ENCODE peak calls at places on chromosomes 7 and 10, in four cellular contexts. Z is fibroblast of lung, P is colonic mucosa, Q is suprapubic skin. V is an unnamed sample.

GRCh38 chr7:66043681-66044497 is 31.7 kb upstream of the ASL start:
- DNase-seq in Q (no peak), P (peak), Z (peak), V (peak)

GRCh38 chr7:44224216-44224950 is 23.6 kb downstream of the YKT6 start:
- DNase-seq in Z (no peak), P (no peak), Q (no peak), V (no peak)

GRCh38 chr10:11499425-11500071 is 111.9 kb downstream of the USP6NL start:
- DNase-seq in Q (no peak), P (no peak), Z (no peak), V (no peak)

GRCh38 chr7:5492249-5493020 is 68.8 kb upstream of the TNRC18 start:
- DNase-seq in Z (no peak), Q (no peak), P (no peak), V (no peak)

GRCh38 chr7:155173905-155174304 is 103.8 kb downstream of the HTR5A start:
- DNase-seq in P (no peak), Z (no peak), Q (no peak), V (no peak)

GRCh38 chr7:101943889-101944605 is 126.6 kb downstream of the CUX1 start:
- DNase-seq in Z (no peak), Q (no peak), P (no peak), V (no peak)

GRCh38 chr10:59337254-59337653 is 25.1 kb downstream of the FAM13C start:
- DNase-seq in Q (no peak), Z (peak), P (peak), V (no peak)

GRCh38 chr7:100865971-100866720 is 1.0 kb upstream of the TRIP6 start:
- DNase-seq in P (peak), Z (peak), Q (peak), V (no peak)

GRCh38 chr7:50860598-50860997 is 77.9 kb upstream of the GRB10 start:
- DNase-seq in Q (no peak), P (no peak), Z (no peak), V (no peak)

GRCh38 chr10:12479437-12479844 is 130.1 kb downstream of the CAMK1D start:
- DNase-seq in P (peak), Z (no peak), Q (no peak), V (no peak)

GRCh38 chr7:74233655-74234280 is 20.4 kb downstream of the RFC2 start:
- DNase-seq in Z (peak), P (no peak), Q (no peak), V (no peak)

GRCh38 chr7:25698709-25699108 is 453.3 kb upstream of the NFE2L3 start:
- DNase-seq in P (no peak), Q (no peak), Z (no peak), V (no peak)

GRCh38 chr7:138981332-138982203 is at the start of gene KIAA1549:
- DNase-seq in P (peak), Q (no peak), Z (peak), V (peak)
- TF ChIP-seq CTCF in P (no peak), Q (no peak), Z (no peak), V (no peak)

GRCh38 chr10:61170594-61170993 is 226.6 kb upstream of the RHOBTB1 start:
- DNase-seq in P (no peak), Z (no peak), Q (no peak), V (no peak)

GRCh38 chr10:61166065-61166464 is 222.1 kb upstream of the RHOBTB1 start:
- DNase-seq in Q (no peak), P (no peak), Z (no peak), V (no peak)

GRCh38 chr10:61166489-61166888 is 222.5 kb upstream of the RHOBTB1 start:
- DNase-seq in P (no peak), Q (no peak), Z (no peak), V (no peak)

GRCh38 chr10:61172182-61172926 is 228.4 kb upstream of the RHOBTB1 start:
- DNase-seq in Z (no peak), Q (no peak), P (no peak), V (no peak)

GRCh38 chr10:61169294-61169693 is 225.3 kb upstream of the RHOBTB1 start:
- DNase-seq in P (no peak), Z (no peak), Q (no peak), V (no peak)
- TF ChIP-seq CTCF in P (no peak), Z (no peak), Q (no peak), V (no peak)

DNA sequence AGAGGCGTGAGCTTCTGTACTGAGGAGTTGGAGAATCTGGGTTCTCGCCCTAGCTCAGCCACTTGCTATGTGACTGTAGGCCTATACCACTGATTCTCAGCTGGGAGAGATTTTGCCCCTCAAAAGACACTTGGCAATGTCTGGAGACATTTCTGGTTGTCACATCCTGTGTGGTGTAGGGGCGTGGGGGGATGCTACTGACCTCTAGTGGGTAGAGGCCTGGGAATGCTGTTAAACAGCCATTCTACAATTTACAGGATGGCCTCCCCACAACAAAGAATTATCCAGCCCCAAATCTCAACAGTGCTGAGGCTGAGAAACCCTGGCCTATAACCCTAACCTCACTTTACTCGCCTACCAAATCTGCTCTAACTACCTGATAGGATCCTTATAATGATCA is 58.8 kb upstream of the GAD2 start:
- DNase-seq in Q (no peak), P (no peak), Z (no peak), V (no peak)
- TF ChIP-seq CTCF in Q (no peak), P (no peak), Z (no peak), V (no peak)

GRCh38 chr10:124448696-124449169 is 1.1 kb downstream of the NKX1-2 start:
- DNase-seq in Z (no peak), Q (no peak), P (no peak), V (peak)
- TF ChIP-seq CTCF in Z (no peak), Q (no peak), P (no peak), V (peak)

GRCh38 chr10:71912431-71912830 is 51.8 kb upstream of the CHST3 start:
- DNase-seq in P (no peak), Z (no peak), Q (no peak), V (no peak)
- TF ChIP-seq CTCF in P (no peak), Z (no peak), Q (no peak), V (no peak)

DNA sequence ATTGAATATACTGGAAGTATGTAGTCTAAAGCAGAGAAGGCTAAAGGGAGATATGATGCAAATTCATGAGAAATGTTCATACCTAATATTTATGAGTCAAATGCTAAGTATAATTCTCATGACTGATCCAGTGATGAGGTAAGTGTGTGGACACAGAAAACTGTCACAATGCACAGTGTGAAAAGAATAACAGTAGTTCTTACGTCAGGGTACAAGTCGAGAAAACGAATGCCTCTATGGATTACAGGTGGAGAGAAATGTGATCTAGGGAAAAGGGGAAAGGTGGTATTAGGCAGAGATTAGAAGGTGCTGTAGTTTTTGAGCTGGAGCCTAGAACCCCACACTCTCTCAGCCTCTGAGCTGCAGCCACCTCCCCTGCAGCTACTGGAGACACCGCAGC is 542.0 kb downstream of the CNTNAP2 start:
- DNase-seq in Z (no peak), P (no peak), Q (no peak), V (no peak)
- TF ChIP-seq CTCF in Z (no peak), P (no peak), Q (no peak), V (no peak)

GRCh38 chr7:23712368-23713284 is 2.6 kb downstream of the STK31 start:
- DNase-seq in P (no peak), Q (no peak), Z (peak), V (no peak)
- TF ChIP-seq CTCF in P (peak), Q (peak), Z (peak), V (peak)

DNA sequence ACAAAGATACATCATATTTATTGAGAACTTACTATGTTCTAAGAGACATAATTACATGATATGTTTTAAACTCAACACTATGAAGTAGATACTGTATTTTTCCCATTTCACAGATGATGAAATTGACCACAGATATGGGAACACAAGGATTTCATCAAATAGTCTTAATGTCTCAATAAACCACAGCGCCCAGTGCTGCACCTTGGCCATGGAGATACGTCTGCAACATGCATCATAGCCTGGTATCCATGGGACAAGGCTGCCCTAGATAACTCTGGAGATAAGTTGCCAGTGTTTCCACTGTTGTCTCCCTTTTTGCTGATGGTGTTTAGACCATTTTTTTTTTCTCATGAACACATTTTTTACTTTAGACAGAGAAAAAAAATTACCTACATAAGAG is 97.5 kb downstream of the GNAT3 start:
- DNase-seq in Z (no peak), P (no peak), Q (no peak), V (no peak)
- TF ChIP-seq CTCF in Z (no peak), P (no peak), Q (no peak), V (no peak)

GRCh38 chr7:130491841-130492518 is at the start of gene MEST:
- DNase-seq in P (no peak), Q (no peak), Z (peak), V (peak)

GRCh38 chr7:130492519-130493274 is 812 bp downstream of the MEST start:
- DNase-seq in P (no peak), Q (no peak), Z (no peak), V (no peak)

GRCh38 chr7:130489140-130489967 is 2.5 kb upstream of the MEST start:
- DNase-seq in Q (no peak), Z (peak), P (no peak), V (peak)

GRCh38 chr7:130490287-130490686 is 1.6 kb upstream of the MEST start:
- DNase-seq in Q (no peak), P (no peak), Z (peak), V (peak)

DNA sequence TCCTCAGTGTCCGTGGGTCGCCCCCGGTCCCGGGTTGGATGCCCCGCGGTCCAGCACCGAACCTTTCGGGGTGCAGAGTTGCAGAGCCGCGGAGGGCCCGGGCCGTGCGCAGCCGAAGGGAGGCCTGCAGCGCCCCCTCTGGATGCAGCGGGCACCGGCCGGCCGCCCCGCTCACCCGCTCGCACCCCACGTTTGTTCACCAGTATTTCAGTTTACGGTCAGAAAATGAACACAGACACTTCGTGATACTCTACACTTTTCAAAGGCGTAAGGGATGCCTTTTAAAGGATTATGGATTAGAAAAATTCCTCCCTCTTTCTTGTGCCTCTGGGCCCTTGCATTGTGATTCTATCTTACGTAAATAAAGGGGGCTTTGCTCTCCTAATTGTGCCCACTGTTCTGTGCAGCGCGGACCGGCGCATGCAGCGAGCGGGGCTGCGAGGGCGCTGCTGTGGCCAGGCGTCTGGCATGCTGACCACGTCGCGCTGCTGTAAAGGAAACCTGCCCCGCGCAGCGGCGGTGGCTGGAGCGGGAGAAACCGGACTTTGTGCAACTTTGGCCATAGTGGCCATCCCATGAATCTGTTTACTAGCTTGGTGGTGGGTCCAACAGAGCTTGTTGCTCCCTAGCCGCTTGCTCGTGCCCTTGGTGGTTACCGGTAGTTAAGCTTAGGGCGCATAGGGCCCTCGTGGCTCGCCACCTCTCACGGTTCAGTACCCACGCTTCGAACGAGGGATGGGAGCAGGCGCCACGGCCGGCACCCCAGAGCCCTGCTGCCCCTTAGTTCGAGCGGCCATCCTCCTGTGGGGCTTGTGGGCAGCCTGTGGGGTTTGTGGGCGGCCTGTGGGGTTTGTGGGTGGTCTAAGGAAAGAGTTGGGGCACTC is 755 bp upstream of the MEST start:
- DNase-seq in Z (peak), Q (no peak), P (no peak), V (peak)
- TF ChIP-seq CTCF in Z (no peak), Q (peak), P (peak), V (peak)

V was measured in nephron progenitor cell.